ENCODE peak calls at places on chromosomes 13 and 19, in nine cellular contexts. E is esophagus muscularis mucosa, T is IMR-90, Y is transverse colon, I is sigmoid colon, V is tibial nerve, G is adrenal gland, H is stomach, Q is upper lobe of left lung. X is an unnamed sample.

GRCh38 chr13:67226686-67227085 is 3.5 kb downstream of the PCDH9 start:
- DNase-seq in H (no peak), T (no peak), E (no peak), Y (no peak), I (no peak), Q (no peak), G (no peak), V (no peak), X (no peak)

GRCh38 chr19:4229179-4229931 is at the start of gene EBI3:
- DNase-seq in Y (peak; percentile 34), I (no peak), T (peak; percentile 65), E (no peak), V (no peak), G (no peak), Q (peak; percentile 72), H (no peak), X (peak; percentile 23)

GRCh38 chr19:16590876-16591802 is 18.9 kb upstream of the SLC35E1 start:
- DNase-seq in I (no peak), G (no peak), V (no peak), E (no peak), Q (no peak), T (no peak), Y (no peak), H (no peak), X (no peak)

GRCh38 chr19:19126102-19126501 is 12.2 kb downstream of the TMEM161A start:
- DNase-seq in V (no peak), Y (no peak), T (no peak), Q (no peak), H (no peak), G (no peak), E (no peak), I (no peak), X (no peak)

GRCh38 chr19:42466521-42467436 is 24.0 kb upstream of the CXCL17 start:
- DNase-seq in E (no peak), T (no peak), H (no peak), I (no peak), V (no peak), Y (no peak), Q (no peak), G (peak; percentile 49), X (no peak)

GRCh38 chr13:46624821-46625220 is 71.9 kb downstream of the LRCH1 start:
- DNase-seq in G (no peak), H (no peak), Q (no peak), E (no peak), Y (no peak), T (no peak), V (no peak), I (no peak), X (no peak)

GRCh38 chr13:33262997-33263396 is 22.6 kb downstream of the STARD13 start:
- DNase-seq in Y (no peak), I (no peak), H (no peak), V (no peak), T (no peak), E (no peak), G (no peak), Q (no peak), X (no peak)

GRCh38 chr13:108760129-108760528 is 130.7 kb downstream of the MYO16 start:
- DNase-seq in I (no peak), E (no peak), V (no peak), T (no peak), G (no peak), Y (no peak), H (no peak), Q (no peak), X (no peak)

GRCh38 chr19:56132316-56132822 is 8.7 kb upstream of the ZNF444 start:
- DNase-seq in V (no peak), Y (no peak), I (no peak), T (peak; percentile 66), H (no peak), E (no peak), G (no peak), Q (no peak), X (peak; percentile 67)

GRCh38 chr19:33385956-33386355 is 12.4 kb downstream of the CEBPG start:
- DNase-seq in I (no peak), G (peak; percentile 78), H (no peak), E (no peak), Y (no peak), Q (no peak), V (no peak), T (no peak), X (peak; percentile 54)

GRCh38 chr13:27791146-27791900 is 960 bp upstream of the GSX1 start:
- DNase-seq in E (no peak), G (no peak), I (no peak), Y (no peak), H (no peak), V (no peak), T (no peak), Q (no peak), X (no peak)

GRCh38 chr19:42129399-42130253 is 2.6 kb downstream of the POU2F2 start:
- DNase-seq in E (no peak), G (peak; percentile 67), V (no peak), Q (peak; percentile 59), T (peak; percentile 33), I (no peak), H (peak; percentile 29), Y (peak; percentile 75), X (peak; percentile 28)

GRCh38 chr19:13784731-13785452 is 10.4 kb upstream of the ZSWIM4 start:
- DNase-seq in G (peak; percentile 89), Q (peak; percentile 87), Y (peak; percentile 79), H (peak; percentile 85), V (peak; percentile 50), E (no peak), I (peak; percentile 83), T (peak; percentile 58), X (peak; percentile 70)

GRCh38 chr13:105083986-105084385 is 1451.5 kb downstream of the EFNB2 start:
- DNase-seq in T (no peak), H (no peak), I (no peak), V (no peak), Y (no peak), Q (no peak), E (no peak), G (peak; percentile 54), X (no peak)

GRCh38 chr13:38796890-38797289 is 110.0 kb downstream of the FREM2 start:
- DNase-seq in H (no peak), E (no peak), V (no peak), Q (no peak), Y (no peak), G (no peak), I (no peak), T (no peak), X (no peak)

GRCh38 chr13:100600915-100601314 is 12.3 kb upstream of the GGACT start:
- DNase-seq in I (no peak), Y (no peak), V (no peak), Q (no peak), H (no peak), G (peak; percentile 73), T (no peak), E (no peak), X (no peak)

GRCh38 chr19:2270572-2271515 is 11.1 kb downstream of the PEAK3 start:
- DNase-seq in E (peak; percentile 97), Q (peak; percentile 96), I (peak; percentile 95), Y (peak; percentile 83), V (peak; percentile 83), T (peak; percentile 84), H (peak; percentile 82), G (peak; percentile 91), X (peak; percentile 79)

DNA sequence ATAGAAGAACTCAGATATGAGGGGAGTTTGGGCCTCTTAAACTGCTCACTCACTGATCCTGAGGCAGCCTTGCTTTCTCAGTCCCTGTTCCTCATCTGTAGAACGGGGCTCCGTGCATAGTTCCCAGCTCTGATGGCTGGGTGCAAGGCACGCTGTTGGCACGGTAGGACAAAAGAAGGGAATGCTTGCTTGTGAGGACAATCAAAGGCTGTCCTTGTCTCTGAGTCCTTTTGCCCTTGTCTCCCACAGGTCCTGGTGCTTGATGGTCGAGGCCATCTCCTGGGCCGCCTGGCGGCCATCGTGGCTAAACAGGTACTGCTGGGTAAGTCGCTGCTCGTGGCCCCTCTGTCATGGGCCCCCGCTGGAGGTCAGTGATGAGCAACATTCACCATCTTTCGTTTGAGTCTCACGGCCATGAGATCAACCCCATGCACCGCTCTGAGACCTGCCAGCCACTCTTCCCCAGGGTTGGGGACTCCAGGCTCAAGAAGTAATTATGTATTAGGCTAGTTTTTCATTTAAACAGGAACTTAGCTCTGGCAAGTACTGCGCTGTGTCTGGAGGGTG is 2.3 kb downstream of the RPL13A start:
- DNase-seq in G (no peak), V (no peak), Q (no peak), E (no peak), Y (no peak), T (no peak), I (no peak), H (no peak), X (no peak)
- TF ChIP-seq POLR2A in G (no peak), V (no peak), Q (no peak), E (no peak), Y (no peak), T (no peak), I (no peak), H (no peak), X (no peak)

GRCh38 chr13:52738719-52739467 is 727 bp downstream of the CNMD start:
- DNase-seq in H (no peak), Y (no peak), E (peak; percentile 84), I (no peak), G (no peak), Q (peak; percentile 86), T (no peak), V (no peak), X (peak; percentile 44)
- TF ChIP-seq CTCF in H (no peak), Y (peak; percentile 22), E (peak; percentile 47), I (peak; percentile 27), G (no peak), Q (peak; percentile 37), T (peak; percentile 39), V (no peak), X (no peak)

GRCh38 chr13:24685314-24685713 is 5.1 kb downstream of the ATP12A start:
- DNase-seq in Y (no peak), G (no peak), E (no peak), V (no peak), H (no peak), I (no peak), T (no peak), Q (no peak), X (no peak)

GRCh38 chr13:24683370-24683769 is 3.2 kb downstream of the ATP12A start:
- DNase-seq in T (no peak), E (no peak), I (no peak), G (no peak), Y (no peak), Q (no peak), V (no peak), H (no peak), X (no peak)

GRCh38 chr13:24683833-24684599 is 3.8 kb downstream of the ATP12A start:
- DNase-seq in G (peak; percentile 73), Y (peak; percentile 72), Q (no peak), E (no peak), V (peak; percentile 41), I (no peak), H (peak; percentile 63), T (peak; percentile 23), X (peak; percentile 81)

GRCh38 chr13:24682353-24682752 is 2.1 kb downstream of the ATP12A start:
- DNase-seq in E (no peak), H (no peak), I (no peak), G (no peak), T (no peak), V (no peak), Y (no peak), Q (no peak), X (no peak)

GRCh38 chr13:24684600-24684998 is 4.4 kb downstream of the ATP12A start:
- DNase-seq in V (no peak), T (no peak), Y (no peak), Q (no peak), I (no peak), G (no peak), H (no peak), E (no peak), X (no peak)
- H3K4me1 ChIP-seq in V (no peaks in the 10 kb centered on the region), T (no peaks in the 10 kb centered on the region), Y (peaks cover 15% of the 10 kb centered on the region), Q (peaks cover 26% of the 10 kb centered on the region), I (peaks cover 9% of the 10 kb centered on the region), G (no peaks in the 10 kb centered on the region), H (peaks cover 15% of the 10 kb centered on the region), E (peaks cover 10% of the 10 kb centered on the region), X (peaks cover 11% of the 10 kb centered on the region)

GRCh38 chr13:80040219-80040976 is 300.5 kb downstream of the SPRY2 start:
- DNase-seq in I (no peak), Q (no peak), Y (no peak), E (no peak), H (no peak), V (no peak), G (no peak), T (peak; percentile 100), X (no peak)
- TF ChIP-seq POLR2A in I (no peak), Q (no peak), Y (no peak), E (no peak), H (no peak), V (no peak), G (no peak), T (no peak), X (no peak)